ENCODE peak calls at places on chromosomes 16 and 17, in nine cellular contexts. Z is H9; S is PC-3; G is tibial artery; Y is CD8-positive, alpha-beta T cell; U is psoas muscle; P is heart left ventricle; E is kidney; O is A549. T is an unnamed sample. For H3K4me1, the result is how much of the 10 kb centered on the place peaks cover.

GRCh38 chr17:71467719-71468118 is 653.1 kb upstream of the SOX9 start:
- DNase-seq in O (no peak), P (no peak), G (no peak), U (no peak), E (no peak), Y (no peak), Z (no peak), S (no peak), T (no peak)

GRCh38 chr17:43768382-43768781 is 9.8 kb upstream of the SOST start:
- DNase-seq in Z (no peak), G (peak), P (peak), O (no peak), Y (no peak), U (peak), E (no peak), S (no peak), T (no peak)

GRCh38 chr16:55779391-55780094 is 53.4 kb downstream of the CES1 start:
- DNase-seq in Z (no peak), G (no peak), Y (no peak), E (no peak), O (no peak), U (no peak), P (no peak), S (no peak), T (no peak)

GRCh38 chr17:42097691-42098661 is at the start of gene ZNF385C:
- DNase-seq in U (no peak), E (no peak), O (no peak), Y (peak), Z (peak), G (no peak), S (no peak), P (no peak), T (no peak)

GRCh38 chr16:64339052-64339770 is 782.7 kb downstream of the CDH11 start:
- DNase-seq in Y (no peak), P (no peak), O (no peak), U (no peak), E (no peak), G (no peak), S (peak), Z (no peak), T (no peak)

GRCh38 chr17:29157310-29157709 is 22.9 kb downstream of the MYO18A start:
- DNase-seq in S (no peak), G (no peak), Z (no peak), Y (no peak), E (no peak), O (no peak), U (no peak), P (no peak), T (no peak)

GRCh38 chr17:32519769-32520701 is 33.2 kb downstream of the CDK5R1 start:
- DNase-seq in E (no peak), U (no peak), Z (peak), S (no peak), O (no peak), P (peak), Y (peak), G (peak), T (no peak)

GRCh38 chr17:71055128-71055527 is 885.8 kb downstream of the KCNJ2 start:
- DNase-seq in S (peak), Z (no peak), U (no peak), Y (no peak), G (no peak), P (no peak), O (no peak), E (no peak), T (no peak)

GRCh38 chr16:12089492-12090161 is 113.1 kb downstream of the SNX29 start:
- DNase-seq in Y (peak), Z (peak), P (no peak), S (no peak), U (peak), G (peak), O (no peak), E (peak), T (peak)

GRCh38 chr17:28841901-28842281 is 699 bp downstream of the FAM222B start:
- DNase-seq in E (no peak), P (no peak), U (no peak), O (peak), G (no peak), S (no peak), Z (no peak), Y (no peak), T (no peak)

GRCh38 chr16:25868041-25868600 is 176.4 kb downstream of the HS3ST4 start:
- DNase-seq in Y (no peak), Z (no peak), U (no peak), P (no peak), E (no peak), S (no peak), G (no peak), O (no peak), T (no peak)

GRCh38 chr17:6061290-6061689 is 8.9 kb upstream of the WSCD1 start:
- DNase-seq in O (peak), U (peak), P (no peak), E (peak), Z (no peak), Y (no peak), G (peak), S (peak), T (no peak)

GRCh38 chr17:45022655-45023339 is 28.6 kb downstream of the DCAKD start:
- DNase-seq in Z (no peak), G (no peak), E (no peak), O (no peak), U (no peak), P (no peak), Y (no peak), S (no peak), T (no peak)
- H3K4me1 ChIP-seq in Z (under half), G (under half), E (under half), O (under half), U (under half), P (under half), Y (under half), S (under half), T (under half)

GRCh38 chr16:10624527-10624926 is 44.1 kb upstream of the EMP2 start:
- DNase-seq in S (no peak), Z (no peak), E (no peak), G (no peak), P (no peak), U (no peak), O (no peak), Y (no peak), T (no peak)
- H3K27ac ChIP-seq in S (no peak), Z (no peak), E (no peak), G (no peak), P (no peak), U (no peak), O (peak), Y (no peak), T (no peak)

DNA sequence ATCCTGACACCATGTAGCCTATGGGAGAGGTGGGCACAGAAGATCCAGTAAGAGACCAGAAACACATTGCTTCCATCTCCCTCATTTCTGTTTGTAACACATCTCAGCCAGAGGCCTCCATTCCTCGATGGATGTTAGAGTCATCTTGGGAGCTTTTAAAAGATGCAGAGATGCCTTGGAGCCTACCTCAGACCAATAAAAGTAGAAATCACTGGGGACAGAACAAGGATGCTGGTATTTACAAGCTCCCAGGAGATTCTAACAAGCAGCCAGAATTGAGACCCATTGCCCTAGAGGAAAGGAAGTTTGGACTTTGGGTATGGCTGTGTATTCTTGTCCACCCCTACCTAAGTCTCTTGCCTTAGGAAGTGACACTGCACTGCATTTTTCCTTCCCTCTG is 40.8 kb downstream of the HS3ST3A1 start:
- DNase-seq in E (no peak), Z (no peak), O (no peak), U (no peak), G (no peak), S (no peak), Y (no peak), P (no peak), T (no peak)
- H3K4me1 ChIP-seq in E (under half), Z (under half), O (under half), U (under half), G (under half), S (under half), Y (under half), P (under half), T (under half)

GRCh38 chr17:56933151-56933745 is 19.4 kb upstream of the TRIM25 start:
- DNase-seq in G (no peak), Y (no peak), O (no peak), U (no peak), S (no peak), Z (no peak), P (no peak), E (no peak), T (no peak)

GRCh38 chr17:56934280-56934679 is 20.4 kb upstream of the TRIM25 start:
- DNase-seq in Y (no peak), E (no peak), S (no peak), G (no peak), O (no peak), Z (no peak), U (no peak), P (no peak), T (no peak)

GRCh38 chr17:56935461-56935860 is 21.6 kb upstream of the TRIM25 start:
- DNase-seq in Y (no peak), U (no peak), G (no peak), O (no peak), Z (no peak), P (no peak), E (no peak), S (no peak), T (no peak)

GRCh38 chr17:56936697-56937322 is 23.0 kb upstream of the TRIM25 start:
- DNase-seq in S (no peak), O (no peak), Y (no peak), E (no peak), Z (no peak), U (no peak), P (no peak), G (no peak), T (no peak)

DNA sequence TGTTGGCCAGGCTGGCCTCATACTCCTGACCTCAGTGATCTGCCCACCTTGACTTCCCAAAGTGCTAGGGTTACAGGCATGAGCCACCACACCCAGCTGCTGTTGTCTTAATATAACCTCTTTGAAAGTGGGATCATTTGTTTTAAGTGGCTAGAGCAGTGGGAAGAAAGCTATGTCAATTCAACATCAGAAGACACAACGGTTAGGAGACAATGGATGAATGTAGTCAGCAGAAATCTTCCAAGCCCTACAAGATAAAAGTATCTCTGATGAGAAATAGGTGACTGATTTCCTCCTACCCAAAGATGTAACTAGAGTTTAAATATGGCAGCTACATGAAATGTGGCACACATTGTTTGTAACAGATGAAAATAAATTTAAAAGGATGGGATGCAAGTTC is 20.0 kb upstream of the TRIM25 start:
- DNase-seq in Z (no peak), P (no peak), Y (no peak), O (no peak), G (no peak), S (no peak), E (no peak), U (no peak), T (no peak)
- H3K27ac ChIP-seq in Z (no peak), P (no peak), Y (no peak), O (no peak), G (no peak), S (no peak), E (no peak), U (no peak), T (no peak)

GRCh38 chr17:66302761-66303626 is 581 bp downstream of the PRKCA start:
- DNase-seq in S (peak), P (peak), G (peak), U (peak), O (peak), Y (peak), Z (peak), E (peak), T (peak)

GRCh38 chr17:66301418-66301863 is 972 bp upstream of the PRKCA start:
- DNase-seq in G (no peak), Y (no peak), U (no peak), O (no peak), E (no peak), P (no peak), S (no peak), Z (no peak), T (no peak)

GRCh38 chr17:66300956-66301355 is 1.5 kb upstream of the PRKCA start:
- DNase-seq in O (no peak), S (no peak), G (no peak), E (no peak), U (no peak), P (no peak), Y (no peak), Z (no peak), T (no peak)

GRCh38 chr17:66299721-66300120 is 2.7 kb upstream of the PRKCA start:
- DNase-seq in G (no peak), S (no peak), P (no peak), Z (no peak), O (no peak), Y (no peak), E (no peak), U (no peak), T (no peak)

DNA sequence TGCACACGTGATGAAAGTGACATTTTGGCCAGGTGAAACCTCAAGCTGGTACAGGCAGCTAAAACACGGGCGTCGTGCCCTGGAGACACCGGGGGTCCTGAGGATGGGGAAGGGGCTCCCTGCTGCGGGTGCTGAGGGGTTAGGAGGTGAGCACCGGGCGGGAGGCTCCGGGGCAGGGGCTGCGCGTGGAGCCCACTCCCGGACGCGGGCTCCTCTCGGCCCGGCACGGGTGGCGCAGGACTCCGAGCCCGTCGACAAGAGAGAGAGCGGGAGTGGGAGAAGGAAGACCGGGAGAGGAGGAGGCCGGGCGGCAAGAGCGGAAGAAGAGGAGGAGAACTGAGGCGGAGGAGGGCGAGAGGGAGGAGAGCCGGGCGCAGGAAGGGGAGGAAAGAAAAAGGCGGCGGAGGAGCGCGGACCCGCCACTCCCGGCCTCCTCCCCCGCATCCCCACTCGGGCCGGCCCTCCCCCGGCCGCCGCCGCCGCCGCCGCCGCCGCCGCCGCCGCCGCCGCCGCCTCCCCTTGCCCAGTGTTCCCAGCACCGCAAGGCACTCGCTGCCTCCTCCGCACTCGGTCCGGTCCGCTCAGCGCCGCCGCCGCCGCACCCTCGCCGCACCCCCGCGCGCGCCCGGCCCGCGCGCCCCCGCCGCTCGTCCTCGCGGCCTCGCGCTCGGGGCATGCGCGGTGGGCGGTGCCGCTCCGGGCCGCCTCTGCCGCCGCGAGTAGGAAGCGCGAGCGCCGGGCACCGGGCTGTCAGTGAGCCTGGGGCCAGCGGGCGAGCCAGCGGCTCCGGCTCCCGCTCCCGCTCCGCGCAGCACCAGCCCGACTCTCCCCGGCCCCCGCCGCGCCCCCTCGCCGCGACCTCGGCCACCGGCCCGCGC is at the start of gene PRKCA:
- DNase-seq in O (peak), G (peak), U (peak), E (peak), P (peak), Y (peak), Z (peak), S (peak), T (peak)
- H3K4me1 ChIP-seq in O (under half), G (under half), U (under half), E (under half), P (under half), Y (under half), Z (under half), S (under half), T (under half)

GRCh38 chr17:63820963-63821561 is 6.2 kb upstream of the PSMC5 start:
- DNase-seq in Z (no peak), O (no peak), U (no peak), E (no peak), G (no peak), P (no peak), Y (no peak), S (no peak), T (no peak)
- H3K27ac ChIP-seq in Z (no peak), O (no peak), U (no peak), E (no peak), G (no peak), P (no peak), Y (no peak), S (no peak), T (no peak)

GRCh38 chr17:47875011-47875471 is 21.0 kb upstream of the SP2 start:
- DNase-seq in G (no peak), S (no peak), Y (no peak), O (no peak), Z (no peak), E (no peak), U (no peak), P (no peak), T (no peak)

GRCh38 chr17:47872651-47873161 is 21.7 kb upstream of the SP6 start:
- DNase-seq in O (no peak), Z (peak), S (no peak), G (no peak), E (no peak), P (no peak), U (no peak), Y (no peak), T (no peak)

GRCh38 chr17:47872019-47872650 is 21.2 kb upstream of the SP6 start:
- DNase-seq in Z (peak), O (no peak), G (no peak), E (no peak), U (no peak), Y (no peak), S (no peak), P (no peak), T (no peak)

GRCh38 chr17:47875586-47875985 is 20.4 kb upstream of the SP2 start:
- DNase-seq in S (no peak), G (no peak), O (no peak), Z (no peak), U (no peak), Y (no peak), P (no peak), E (no peak), T (no peak)

GRCh38 chr17:47873200-47874090 is 22.5 kb upstream of the SP6 start:
- DNase-seq in E (no peak), Z (no peak), S (no peak), P (no peak), U (no peak), O (no peak), Y (no peak), G (no peak), T (no peak)
- H3K4me1 ChIP-seq in E (under half), Z (under half), S (under half), P (under half), U (under half), O (under half), Y (under half), G (under half), T (under half)

GRCh38 chr16:49788505-49788904 is 67.4 kb downstream of the ZNF423 start:
- DNase-seq in U (peak), S (no peak), O (no peak), P (no peak), Z (no peak), G (peak), E (no peak), Y (no peak), T (peak)
- H3K27ac ChIP-seq in U (peak), S (no peak), O (no peak), P (no peak), Z (no peak), G (peak), E (no peak), Y (no peak), T (peak)

DNA sequence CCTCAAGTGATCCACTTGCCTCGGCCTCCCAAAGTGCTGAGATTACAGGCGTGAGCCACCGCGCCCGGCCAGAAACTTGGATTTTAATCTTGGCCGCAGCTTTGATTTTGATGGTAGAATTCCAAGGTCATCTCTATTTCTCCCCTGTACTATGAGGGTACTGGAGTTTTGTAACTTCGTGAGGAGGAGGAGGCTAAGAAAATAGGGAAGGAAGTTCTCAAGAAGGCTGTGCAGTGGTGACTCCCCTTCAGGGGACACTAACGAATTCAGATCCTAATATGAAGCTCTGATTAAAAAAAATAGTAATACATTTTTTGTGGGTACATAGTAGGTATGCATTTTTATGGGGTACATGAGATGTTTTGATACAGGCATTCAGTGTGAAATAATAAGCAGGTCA is 55.9 kb downstream of the LDHD start:
- DNase-seq in E (no peak), Z (no peak), Y (no peak), P (no peak), G (no peak), U (no peak), S (no peak), O (no peak), T (no peak)
- H3K4me1 ChIP-seq in E (under half), Z (under half), Y (under half), P (under half), G (under half), U (half or more), S (under half), O (under half), T (under half)

GRCh38 chr17:78678220-78678554 is 101.0 kb upstream of the DNAH17 start:
- DNase-seq in S (no peak), P (no peak), U (peak), O (no peak), E (no peak), Z (no peak), G (no peak), Y (no peak), T (no peak)
- H3K27ac ChIP-seq in S (no peak), P (no peak), U (peak), O (peak), E (no peak), Z (no peak), G (no peak), Y (no peak), T (no peak)

T was measured in uterus.